ENCODE peak calls at places on chromosomes 6 and 20, in nine cellular contexts. One of them, this sample, is unnamed.

GRCh38 chr6:41553405-41553999 is 7.3 kb downstream of the FOXP4 start:
- DNase-seq in fibroblast of the aortic adventitia: no peak
- DNase-seq in caudate nucleus: no peak
- DNase-seq in HT1080: no peak
- DNase-seq in C1 segment of cervical spinal cord: no peak
- DNase-seq in NB4: no peak
- DNase-seq in astrocyte of the spinal cord: no peak
- DNase-seq in kidney epithelial cell: no peak
- DNase-seq in NCI-H748 treated with DMSO at 0.1 percent for 48 hours: no peak
- DNase-seq in this sample: no peak

GRCh38 chr20:25076731-25077609 is 5.0 kb downstream of the VSX1 start:
- DNase-seq in fibroblast of the aortic adventitia: no peak
- DNase-seq in caudate nucleus: no peak
- DNase-seq in HT1080: peak
- DNase-seq in C1 segment of cervical spinal cord: peak
- DNase-seq in NB4: peak
- DNase-seq in astrocyte of the spinal cord: no peak
- DNase-seq in kidney epithelial cell: no peak
- DNase-seq in NCI-H748 treated with DMSO at 0.1 percent for 48 hours: peak
- DNase-seq in this sample: peak

GRCh38 chr6:122692807-122693580 is 82.8 kb downstream of the PKIB start:
- DNase-seq in fibroblast of the aortic adventitia: no peak
- DNase-seq in caudate nucleus: no peak
- DNase-seq in HT1080: no peak
- DNase-seq in C1 segment of cervical spinal cord: no peak
- DNase-seq in NB4: no peak
- DNase-seq in astrocyte of the spinal cord: no peak
- DNase-seq in kidney epithelial cell: no peak
- DNase-seq in NCI-H748 treated with DMSO at 0.1 percent for 48 hours: no peak
- DNase-seq in this sample: no peak

GRCh38 chr6:71349976-71350615 is 61.5 kb downstream of the OGFRL1 start:
- DNase-seq in fibroblast of the aortic adventitia: peak
- DNase-seq in caudate nucleus: no peak
- DNase-seq in HT1080: peak
- DNase-seq in C1 segment of cervical spinal cord: no peak
- DNase-seq in NB4: no peak
- DNase-seq in astrocyte of the spinal cord: peak
- DNase-seq in kidney epithelial cell: no peak
- DNase-seq in NCI-H748 treated with DMSO at 0.1 percent for 48 hours: no peak
- DNase-seq in this sample: peak

GRCh38 chr6:45927421-45928234 is 88.0 kb downstream of the CLIC5 start:
- DNase-seq in fibroblast of the aortic adventitia: peak
- DNase-seq in caudate nucleus: no peak
- DNase-seq in HT1080: no peak
- DNase-seq in C1 segment of cervical spinal cord: no peak
- DNase-seq in NB4: no peak
- DNase-seq in astrocyte of the spinal cord: no peak
- DNase-seq in kidney epithelial cell: no peak
- DNase-seq in NCI-H748 treated with DMSO at 0.1 percent for 48 hours: no peak
- DNase-seq in this sample: no peak

GRCh38 chr20:59598625-59599310 is 5.6 kb upstream of the PHACTR3 start:
- DNase-seq in fibroblast of the aortic adventitia: peak
- DNase-seq in caudate nucleus: no peak
- DNase-seq in HT1080: peak
- DNase-seq in C1 segment of cervical spinal cord: peak
- DNase-seq in NB4: peak
- DNase-seq in astrocyte of the spinal cord: no peak
- DNase-seq in kidney epithelial cell: no peak
- DNase-seq in NCI-H748 treated with DMSO at 0.1 percent for 48 hours: peak
- DNase-seq in this sample: peak

GRCh38 chr20:14434379-14435136 is 97.1 kb upstream of the FLRT3 start:
- DNase-seq in fibroblast of the aortic adventitia: peak
- DNase-seq in caudate nucleus: no peak
- DNase-seq in HT1080: peak
- DNase-seq in C1 segment of cervical spinal cord: no peak
- DNase-seq in NB4: no peak
- DNase-seq in astrocyte of the spinal cord: no peak
- DNase-seq in kidney epithelial cell: peak
- DNase-seq in NCI-H748 treated with DMSO at 0.1 percent for 48 hours: no peak
- DNase-seq in this sample: no peak

GRCh38 chr6:129243377-129243776 is 360.4 kb downstream of the LAMA2 start:
- DNase-seq in fibroblast of the aortic adventitia: no peak
- DNase-seq in caudate nucleus: no peak
- DNase-seq in HT1080: no peak
- DNase-seq in C1 segment of cervical spinal cord: no peak
- DNase-seq in NB4: no peak
- DNase-seq in astrocyte of the spinal cord: no peak
- DNase-seq in kidney epithelial cell: no peak
- DNase-seq in NCI-H748 treated with DMSO at 0.1 percent for 48 hours: no peak
- DNase-seq in this sample: no peak

GRCh38 chr20:18144541-18145099 is 7.0 kb downstream of the KAT14 start:
- DNase-seq in fibroblast of the aortic adventitia: no peak
- DNase-seq in caudate nucleus: no peak
- DNase-seq in HT1080: no peak
- DNase-seq in C1 segment of cervical spinal cord: no peak
- DNase-seq in NB4: no peak
- DNase-seq in astrocyte of the spinal cord: no peak
- DNase-seq in kidney epithelial cell: peak
- DNase-seq in NCI-H748 treated with DMSO at 0.1 percent for 48 hours: no peak
- DNase-seq in this sample: no peak

GRCh38 chr6:118280210-118280609 is 267.9 kb upstream of the PLN start:
- DNase-seq in fibroblast of the aortic adventitia: no peak
- DNase-seq in caudate nucleus: no peak
- DNase-seq in HT1080: peak
- DNase-seq in C1 segment of cervical spinal cord: no peak
- DNase-seq in NB4: no peak
- DNase-seq in astrocyte of the spinal cord: no peak
- DNase-seq in kidney epithelial cell: peak
- DNase-seq in NCI-H748 treated with DMSO at 0.1 percent for 48 hours: no peak
- DNase-seq in this sample: no peak

GRCh38 chr6:153096031-153096430 is 35.1 kb downstream of the RGS17 start:
- DNase-seq in fibroblast of the aortic adventitia: no peak
- DNase-seq in caudate nucleus: no peak
- DNase-seq in HT1080: no peak
- DNase-seq in C1 segment of cervical spinal cord: no peak
- DNase-seq in NB4: no peak
- DNase-seq in astrocyte of the spinal cord: peak
- DNase-seq in kidney epithelial cell: no peak
- DNase-seq in NCI-H748 treated with DMSO at 0.1 percent for 48 hours: no peak
- DNase-seq in this sample: no peak

GRCh38 chr6:46376562-46376969 is 114.7 kb downstream of the RCAN2 start:
- DNase-seq in fibroblast of the aortic adventitia: no peak
- DNase-seq in caudate nucleus: no peak
- DNase-seq in HT1080: no peak
- DNase-seq in C1 segment of cervical spinal cord: no peak
- DNase-seq in NB4: peak
- DNase-seq in astrocyte of the spinal cord: no peak
- DNase-seq in kidney epithelial cell: no peak
- DNase-seq in NCI-H748 treated with DMSO at 0.1 percent for 48 hours: no peak
- DNase-seq in this sample: no peak

GRCh38 chr6:52537001-52537753 is 39.7 kb downstream of the TRAM2 start:
- DNase-seq in fibroblast of the aortic adventitia: no peak
- DNase-seq in caudate nucleus: no peak
- DNase-seq in HT1080: peak
- DNase-seq in C1 segment of cervical spinal cord: no peak
- DNase-seq in NB4: no peak
- DNase-seq in astrocyte of the spinal cord: no peak
- DNase-seq in kidney epithelial cell: no peak
- DNase-seq in NCI-H748 treated with DMSO at 0.1 percent for 48 hours: no peak
- DNase-seq in this sample: no peak

GRCh38 chr20:16929756-16930155 is 181.6 kb downstream of the OTOR start:
- DNase-seq in fibroblast of the aortic adventitia: no peak
- DNase-seq in caudate nucleus: no peak
- DNase-seq in HT1080: peak
- DNase-seq in C1 segment of cervical spinal cord: no peak
- DNase-seq in NB4: no peak
- DNase-seq in astrocyte of the spinal cord: peak
- DNase-seq in kidney epithelial cell: no peak
- DNase-seq in NCI-H748 treated with DMSO at 0.1 percent for 48 hours: no peak
- DNase-seq in this sample: peak

GRCh38 chr6:99422912-99423311 is 2.2 kb downstream of the PNISR start:
- DNase-seq in fibroblast of the aortic adventitia: no peak
- DNase-seq in caudate nucleus: no peak
- DNase-seq in HT1080: no peak
- DNase-seq in C1 segment of cervical spinal cord: no peak
- DNase-seq in NB4: no peak
- DNase-seq in astrocyte of the spinal cord: no peak
- DNase-seq in kidney epithelial cell: no peak
- DNase-seq in NCI-H748 treated with DMSO at 0.1 percent for 48 hours: no peak
- DNase-seq in this sample: no peak

GRCh38 chr6:155782320-155782730 is 326.7 kb upstream of the NOX3 start:
- DNase-seq in fibroblast of the aortic adventitia: peak
- DNase-seq in caudate nucleus: no peak
- DNase-seq in HT1080: peak
- DNase-seq in C1 segment of cervical spinal cord: no peak
- DNase-seq in NB4: no peak
- DNase-seq in astrocyte of the spinal cord: peak
- DNase-seq in kidney epithelial cell: peak
- DNase-seq in NCI-H748 treated with DMSO at 0.1 percent for 48 hours: no peak
- DNase-seq in this sample: peak

GRCh38 chr6:35027807-35028206 is 113.3 kb downstream of the TCP11 start:
- DNase-seq in fibroblast of the aortic adventitia: no peak
- DNase-seq in caudate nucleus: no peak
- DNase-seq in HT1080: no peak
- DNase-seq in C1 segment of cervical spinal cord: peak
- DNase-seq in NB4: no peak
- DNase-seq in astrocyte of the spinal cord: no peak
- DNase-seq in kidney epithelial cell: no peak
- DNase-seq in NCI-H748 treated with DMSO at 0.1 percent for 48 hours: no peak
- DNase-seq in this sample: no peak

GRCh38 chr6:68651018-68651985 is 16.2 kb downstream of the ADGRB3 start:
- DNase-seq in fibroblast of the aortic adventitia: no peak
- DNase-seq in caudate nucleus: no peak
- DNase-seq in HT1080: peak
- DNase-seq in C1 segment of cervical spinal cord: no peak
- DNase-seq in NB4: no peak
- DNase-seq in astrocyte of the spinal cord: peak
- DNase-seq in kidney epithelial cell: no peak
- DNase-seq in NCI-H748 treated with DMSO at 0.1 percent for 48 hours: no peak
- DNase-seq in this sample: peak

GRCh38 chr20:60254901-60255411 is 296.7 kb downstream of the CDH26 start:
- DNase-seq in fibroblast of the aortic adventitia: peak
- DNase-seq in caudate nucleus: no peak
- DNase-seq in HT1080: peak
- DNase-seq in C1 segment of cervical spinal cord: no peak
- DNase-seq in NB4: no peak
- DNase-seq in astrocyte of the spinal cord: peak
- DNase-seq in kidney epithelial cell: no peak
- DNase-seq in NCI-H748 treated with DMSO at 0.1 percent for 48 hours: no peak
- DNase-seq in this sample: peak

GRCh38 chr6:163572612-163573011 is 158.1 kb downstream of the QKI start:
- DNase-seq in fibroblast of the aortic adventitia: no peak
- DNase-seq in caudate nucleus: no peak
- DNase-seq in HT1080: peak
- DNase-seq in C1 segment of cervical spinal cord: no peak
- DNase-seq in NB4: peak
- DNase-seq in astrocyte of the spinal cord: no peak
- DNase-seq in kidney epithelial cell: no peak
- DNase-seq in NCI-H748 treated with DMSO at 0.1 percent for 48 hours: peak
- DNase-seq in this sample: no peak

GRCh38 chr20:37396520-37397075 is 50.7 kb downstream of the SRC start:
- DNase-seq in fibroblast of the aortic adventitia: no peak
- DNase-seq in caudate nucleus: no peak
- DNase-seq in HT1080: no peak
- DNase-seq in C1 segment of cervical spinal cord: no peak
- DNase-seq in NB4: peak
- DNase-seq in astrocyte of the spinal cord: no peak
- DNase-seq in kidney epithelial cell: no peak
- DNase-seq in NCI-H748 treated with DMSO at 0.1 percent for 48 hours: peak
- DNase-seq in this sample: no peak

GRCh38 chr20:3580412-3580811 is 82.8 kb downstream of the GFRA4 start:
- DNase-seq in fibroblast of the aortic adventitia: no peak
- DNase-seq in caudate nucleus: no peak
- DNase-seq in HT1080: no peak
- DNase-seq in C1 segment of cervical spinal cord: no peak
- DNase-seq in NB4: no peak
- DNase-seq in astrocyte of the spinal cord: no peak
- DNase-seq in kidney epithelial cell: no peak
- DNase-seq in NCI-H748 treated with DMSO at 0.1 percent for 48 hours: no peak
- DNase-seq in this sample: no peak

GRCh38 chr20:42041000-42041565 is 422.9 kb upstream of the CHD6 start:
- DNase-seq in fibroblast of the aortic adventitia: no peak
- DNase-seq in caudate nucleus: no peak
- DNase-seq in HT1080: no peak
- DNase-seq in C1 segment of cervical spinal cord: no peak
- DNase-seq in NB4: no peak
- DNase-seq in astrocyte of the spinal cord: no peak
- DNase-seq in kidney epithelial cell: no peak
- DNase-seq in NCI-H748 treated with DMSO at 0.1 percent for 48 hours: no peak
- DNase-seq in this sample: no peak

GRCh38 chr6:121951918-121952379 is 447.5 kb upstream of the HSF2 start:
- DNase-seq in fibroblast of the aortic adventitia: peak
- DNase-seq in caudate nucleus: no peak
- DNase-seq in HT1080: peak
- DNase-seq in C1 segment of cervical spinal cord: no peak
- DNase-seq in NB4: no peak
- DNase-seq in astrocyte of the spinal cord: peak
- DNase-seq in kidney epithelial cell: no peak
- DNase-seq in NCI-H748 treated with DMSO at 0.1 percent for 48 hours: no peak
- DNase-seq in this sample: peak

GRCh38 chr20:25005220-25005619 is 12.7 kb upstream of the APMAP start:
- DNase-seq in fibroblast of the aortic adventitia: peak
- DNase-seq in caudate nucleus: no peak
- DNase-seq in HT1080: no peak
- DNase-seq in C1 segment of cervical spinal cord: peak
- DNase-seq in NB4: no peak
- DNase-seq in astrocyte of the spinal cord: peak
- DNase-seq in kidney epithelial cell: no peak
- DNase-seq in NCI-H748 treated with DMSO at 0.1 percent for 48 hours: no peak
- DNase-seq in this sample: peak

GRCh38 chr6:120411394-120411793 is 922.9 kb downstream of the TBC1D32 start:
- DNase-seq in fibroblast of the aortic adventitia: no peak
- DNase-seq in caudate nucleus: no peak
- DNase-seq in HT1080: no peak
- DNase-seq in C1 segment of cervical spinal cord: no peak
- DNase-seq in NB4: no peak
- DNase-seq in astrocyte of the spinal cord: no peak
- DNase-seq in kidney epithelial cell: no peak
- DNase-seq in NCI-H748 treated with DMSO at 0.1 percent for 48 hours: no peak
- DNase-seq in this sample: no peak

GRCh38 chr20:2172305-2173175 is 70.9 kb downstream of the STK35 start:
- DNase-seq in fibroblast of the aortic adventitia: peak
- DNase-seq in caudate nucleus: peak
- DNase-seq in HT1080: peak
- DNase-seq in C1 segment of cervical spinal cord: peak
- DNase-seq in NB4: peak
- DNase-seq in astrocyte of the spinal cord: peak
- DNase-seq in kidney epithelial cell: no peak
- DNase-seq in NCI-H748 treated with DMSO at 0.1 percent for 48 hours: peak
- DNase-seq in this sample: peak

GRCh38 chr6:17984822-17985660 is 2.4 kb downstream of the KIF13A start:
- DNase-seq in fibroblast of the aortic adventitia: peak
- DNase-seq in caudate nucleus: no peak
- DNase-seq in HT1080: no peak
- DNase-seq in C1 segment of cervical spinal cord: peak
- DNase-seq in NB4: no peak
- DNase-seq in astrocyte of the spinal cord: no peak
- DNase-seq in kidney epithelial cell: no peak
- DNase-seq in NCI-H748 treated with DMSO at 0.1 percent for 48 hours: no peak
- DNase-seq in this sample: no peak

GRCh38 chr20:53179749-53180148 is 207.6 kb downstream of the TSHZ2 start:
- DNase-seq in fibroblast of the aortic adventitia: no peak
- DNase-seq in caudate nucleus: no peak
- DNase-seq in HT1080: no peak
- DNase-seq in C1 segment of cervical spinal cord: no peak
- DNase-seq in NB4: no peak
- DNase-seq in astrocyte of the spinal cord: no peak
- DNase-seq in kidney epithelial cell: no peak
- DNase-seq in NCI-H748 treated with DMSO at 0.1 percent for 48 hours: no peak
- DNase-seq in this sample: no peak

GRCh38 chr20:51695574-51696303 is 72.5 kb downstream of the ATP9A start:
- DNase-seq in fibroblast of the aortic adventitia: peak
- DNase-seq in caudate nucleus: no peak
- DNase-seq in HT1080: peak
- DNase-seq in C1 segment of cervical spinal cord: no peak
- DNase-seq in NB4: peak
- DNase-seq in astrocyte of the spinal cord: peak
- DNase-seq in kidney epithelial cell: peak
- DNase-seq in NCI-H748 treated with DMSO at 0.1 percent for 48 hours: no peak
- DNase-seq in this sample: peak

GRCh38 chr20:43825635-43826034 is 89.0 kb upstream of the TOX2 start:
- DNase-seq in fibroblast of the aortic adventitia: no peak
- DNase-seq in caudate nucleus: no peak
- DNase-seq in HT1080: no peak
- DNase-seq in C1 segment of cervical spinal cord: no peak
- DNase-seq in NB4: no peak
- DNase-seq in astrocyte of the spinal cord: no peak
- DNase-seq in kidney epithelial cell: no peak
- DNase-seq in NCI-H748 treated with DMSO at 0.1 percent for 48 hours: no peak
- DNase-seq in this sample: no peak

This sample was measured in AG10803.